ENCODE peak calls at places on chromosome 22, in six cellular contexts. A is anterior cingulate cortex, D is endothelial cell, O is substantia nigra, H is COR-L47, U is left ventricle myocardium inferior. T is an unnamed sample.

GRCh38 chr22:49779226-49779625 is 48.4 kb downstream of the BRD1 start:
- DNase-seq in A (no peak), D (no peak), O (no peak), H (no peak), U (peak), T (no peak)

GRCh38 chr22:27045103-27045940 is 387.9 kb downstream of the MIAT start:
- DNase-seq in A (no peak), D (no peak), O (no peak), H (no peak), U (no peak), T (no peak)

GRCh38 chr22:49760630-49761571 is 66.8 kb downstream of the BRD1 start:
- DNase-seq in A (no peak), D (no peak), O (no peak), H (no peak), U (peak), T (no peak)

GRCh38 chr22:20436309-20437252 is 1.0 kb downstream of the SCARF2 start:
- DNase-seq in A (no peak), D (no peak), O (no peak), H (no peak), U (no peak), T (peak)

GRCh38 chr22:50261615-50262459 is at the start of gene MAPK12:
- DNase-seq in A (peak), D (no peak), O (no peak), H (peak), U (no peak), T (no peak)

GRCh38 chr22:41417622-41418390 is 28.8 kb downstream of the TOB2 start:
- DNase-seq in A (peak), D (no peak), O (peak), H (no peak), U (peak), T (peak)

GRCh38 chr22:45230026-45230845 is 10.5 kb downstream of the KIAA0930 start:
- DNase-seq in A (no peak), D (no peak), O (no peak), H (no peak), U (no peak), T (no peak)

GRCh38 chr22:33793464-33793863 is 126.8 kb downstream of the LARGE1 start:
- DNase-seq in A (no peak), D (no peak), O (no peak), H (no peak), U (no peak), T (no peak)

GRCh38 chr22:42792909-42793847 is 63.9 kb downstream of the ARFGAP3 start:
- DNase-seq in A (no peak), D (no peak), O (no peak), H (no peak), U (peak), T (no peak)

GRCh38 chr22:37243402-37244113 is 511 bp downstream of the RAC2 start:
- DNase-seq in A (no peak), D (no peak), O (no peak), H (no peak), U (no peak), T (no peak)

GRCh38 chr22:44271010-44271500 is 41.7 kb downstream of the SHISAL1 start:
- DNase-seq in A (no peak), D (no peak), O (no peak), H (no peak), U (no peak), T (no peak)

GRCh38 chr22:46576556-46577351 is 39.3 kb upstream of the CELSR1 start:
- DNase-seq in A (peak), D (peak), O (no peak), H (peak), U (peak), T (no peak)

GRCh38 chr22:23764931-23765881 is 2.4 kb downstream of the C22orf15 start:
- DNase-seq in A (no peak), D (no peak), O (no peak), H (no peak), U (no peak), T (no peak)

GRCh38 chr22:42357634-42358296 is 74.4 kb downstream of the NFAM1 start:
- DNase-seq in A (no peak), D (no peak), O (no peak), H (no peak), U (peak), T (peak)

GRCh38 chr22:49368221-49368975 is 459.3 kb downstream of the BRD1 start:
- DNase-seq in A (no peak), D (peak), O (no peak), H (no peak), U (no peak), T (no peak)

GRCh38 chr22:22576244-22576988 is 17.4 kb upstream of the PRAME start:
- DNase-seq in A (peak), D (peak), O (no peak), H (peak), U (peak), T (peak)

GRCh38 chr22:49211176-49211575 is 616.5 kb downstream of the BRD1 start:
- DNase-seq in A (no peak), D (no peak), O (no peak), H (no peak), U (peak), T (no peak)

GRCh38 chr22:29718949-29719893 is 582 bp upstream of the CABP7 start:
- DNase-seq in A (no peak), D (no peak), O (no peak), H (no peak), U (no peak), T (no peak)